ENCODE peak calls at places on chromosomes 12 and 14, in seven cellular contexts. H, D, E, P, V, U and Z are unnamed samples.

GRCh38 chr14:81414123-81414522 is 14.0 kb upstream of the STON2 start:
- DNase-seq in H (no peak), D (no peak), E (no peak), P (no peak), V (no peak), U (no peak), Z (no peak)

GRCh38 chr14:44961151-44961729 is 507 bp downstream of the KLHL28 start:
- DNase-seq in H (peak; percentile 82), D (peak; percentile 63), E (peak; percentile 72), P (peak; percentile 42), V (peak; percentile 67), U (peak; percentile 47), Z (peak; percentile 42)

GRCh38 chr12:80053048-80053790 is 46.1 kb upstream of the OTOGL start:
- DNase-seq in H (peak; percentile 93), D (peak; percentile 57), E (peak; percentile 23), P (peak; percentile 73), V (peak; percentile 50), U (peak; percentile 31), Z (peak; percentile 24)

GRCh38 chr12:121060149-121061001 is 21.3 kb upstream of the OASL start:
- DNase-seq in H (no peak), D (peak; percentile 37), E (peak; percentile 45), P (no peak), V (peak; percentile 63), U (no peak), Z (no peak)

GRCh38 chr14:105117257-105117646 is 51.3 kb downstream of the JAG2 start:
- DNase-seq in H (no peak), D (no peak), E (peak; percentile 18), P (no peak), V (no peak), U (no peak), Z (no peak)

GRCh38 chr14:74190910-74191575 is 48.2 kb upstream of the VSX2 start:
- DNase-seq in H (no peak), D (no peak), E (no peak), P (no peak), V (no peak), U (no peak), Z (no peak)

GRCh38 chr12:50637870-50638481 is 125.9 kb upstream of the ATF1 start:
- DNase-seq in H (no peak), D (no peak), E (no peak), P (no peak), V (no peak), U (no peak), Z (no peak)

GRCh38 chr14:22829661-22830328 is at the start of gene MRPL52:
- DNase-seq in H (peak; percentile 94), D (peak; percentile 92), E (peak; percentile 91), P (peak; percentile 85), V (peak; percentile 92), U (peak; percentile 87), Z (peak; percentile 82)

GRCh38 chr12:118102070-118102469 is 1.7 kb downstream of the VSIG10 start:
- DNase-seq in H (no peak), D (no peak), E (no peak), P (no peak), V (no peak), U (no peak), Z (no peak)

GRCh38 chr12:62799126-62799736 is 135.7 kb downstream of the PPM1H start:
- DNase-seq in H (no peak), D (peak; percentile 47), E (peak; percentile 30), P (peak; percentile 94), V (no peak), U (peak; percentile 35), Z (no peak)

GRCh38 chr14:96582995-96583394 is 80.8 kb downstream of the PAPOLA start:
- DNase-seq in H (no peak), D (no peak), E (no peak), P (no peak), V (no peak), U (no peak), Z (no peak)

GRCh38 chr14:103488960-103489359 is 33.7 kb downstream of the CKB start:
- DNase-seq in H (no peak), D (no peak), E (no peak), P (no peak), V (no peak), U (no peak), Z (no peak)

GRCh38 chr14:88245321-88245720 is 77.7 kb downstream of the KCNK10 start:
- DNase-seq in H (no peak), D (no peak), E (no peak), P (no peak), V (no peak), U (no peak), Z (no peak)

GRCh38 chr12:14664434-14665023 is 31.9 kb downstream of the GUCY2C start:
- DNase-seq in H (no peak), D (no peak), E (no peak), P (peak; percentile 74), V (no peak), U (no peak), Z (no peak)

GRCh38 chr14:95713596-95714371 is at the start of gene TCL1A:
- DNase-seq in H (no peak), D (no peak), E (no peak), P (no peak), V (no peak), U (no peak), Z (no peak)

GRCh38 chr12:94725375-94726168 is 75.2 kb upstream of the TMCC3 start:
- DNase-seq in H (no peak), D (no peak), E (peak; percentile 32), P (peak; percentile 31), V (no peak), U (no peak), Z (no peak)

GRCh38 chr14:63940387-63940786 is 87.6 kb downstream of the SYNE2 start:
- DNase-seq in H (no peak), D (no peak), E (no peak), P (no peak), V (no peak), U (no peak), Z (no peak)

GRCh38 chr12:65010437-65010836 is 110.7 kb downstream of the WIF1 start:
- DNase-seq in H (no peak), D (no peak), E (no peak), P (no peak), V (no peak), U (no peak), Z (no peak)

GRCh38 chr12:53232641-53233538 is 881 bp upstream of the RARG start:
- DNase-seq in H (peak; percentile 85), D (peak; percentile 61), E (peak; percentile 70), P (peak; percentile 48), V (peak; percentile 59), U (peak; percentile 74), Z (no peak)

GRCh38 chr14:32076278-32077080 is 625 bp upstream of the ARHGAP5 start:
- DNase-seq in H (peak; percentile 98), D (peak; percentile 97), E (peak; percentile 96), P (peak; percentile 89), V (peak; percentile 98), U (peak; percentile 95), Z (peak; percentile 93)

GRCh38 chr14:32472512-32473472 is 143.7 kb downstream of the AKAP6 start:
- DNase-seq in H (no peak), D (peak; percentile 21), E (no peak), P (no peak), V (no peak), U (peak; percentile 36), Z (peak; percentile 63)

GRCh38 chr12:57519758-57520007 is 631 bp downstream of the DDIT3 start:
- DNase-seq in H (no peak), D (no peak), E (no peak), P (no peak), V (no peak), U (peak; percentile 43), Z (no peak)

GRCh38 chr14:34012978-34013713 is 62.3 kb upstream of the EGLN3 start:
- DNase-seq in H (no peak), D (no peak), E (no peak), P (no peak), V (no peak), U (no peak), Z (no peak)

GRCh38 chr12:97308576-97309198 is 153.9 kb upstream of the RMST start:
- DNase-seq in H (no peak), D (no peak), E (no peak), P (peak; percentile 76), V (no peak), U (no peak), Z (no peak)

GRCh38 chr14:99236386-99237133 is 35.4 kb downstream of the BCL11B start:
- DNase-seq in H (no peak), D (no peak), E (no peak), P (no peak), V (no peak), U (no peak), Z (no peak)
- H3K4me1 ChIP-seq in H (peaks cover 2% of the 10 kb centered on the region), D (no peaks in the 10 kb centered on the region), E (peaks cover 4% of the 10 kb centered on the region), P (no peaks in the 10 kb centered on the region), V (no peaks in the 10 kb centered on the region), U (no peaks in the 10 kb centered on the region), Z (no peaks in the 10 kb centered on the region)

GRCh38 chr12:114687802-114688201 is 3.8 kb upstream of the TBX3 start:
- DNase-seq in H (no peak), D (no peak), E (no peak), P (no peak), V (no peak), U (no peak), Z (no peak)

GRCh38 chr12:114686421-114687268 is 2.7 kb upstream of the TBX3 start:
- DNase-seq in H (no peak), D (no peak), E (no peak), P (no peak), V (no peak), U (no peak), Z (no peak)

GRCh38 chr12:114688256-114688845 is 4.4 kb upstream of the TBX3 start:
- DNase-seq in H (no peak), D (no peak), E (no peak), P (no peak), V (no peak), U (no peak), Z (no peak)

GRCh38 chr12:114685869-114686268 is 1.9 kb upstream of the TBX3 start:
- DNase-seq in H (no peak), D (no peak), E (no peak), P (no peak), V (no peak), U (no peak), Z (no peak)

GRCh38 chr12:114687269-114687605 is 3.3 kb upstream of the TBX3 start:
- DNase-seq in H (no peak), D (no peak), E (no peak), P (no peak), V (no peak), U (no peak), Z (no peak)
- H3K4me3 ChIP-seq in H (no peak overlapping the region), D (no peak overlapping the region), E (no peak overlapping the region), P (no peak overlapping the region), V (no peak overlapping the region), U (no peak overlapping the region), Z (no peak overlapping the region)

GRCh38 chr14:60648934-60649814 is at the start of gene SIX1:
- DNase-seq in H (no peak), D (peak; percentile 36), E (peak; percentile 55), P (peak; percentile 61), V (peak; percentile 75), U (no peak), Z (peak; percentile 88)
- TF ChIP-seq POLR2A in H (no peak), D (no peak), E (no peak), P (peak; percentile 48), V (no peak), U (no peak), Z (peak; percentile 99)

DNA sequence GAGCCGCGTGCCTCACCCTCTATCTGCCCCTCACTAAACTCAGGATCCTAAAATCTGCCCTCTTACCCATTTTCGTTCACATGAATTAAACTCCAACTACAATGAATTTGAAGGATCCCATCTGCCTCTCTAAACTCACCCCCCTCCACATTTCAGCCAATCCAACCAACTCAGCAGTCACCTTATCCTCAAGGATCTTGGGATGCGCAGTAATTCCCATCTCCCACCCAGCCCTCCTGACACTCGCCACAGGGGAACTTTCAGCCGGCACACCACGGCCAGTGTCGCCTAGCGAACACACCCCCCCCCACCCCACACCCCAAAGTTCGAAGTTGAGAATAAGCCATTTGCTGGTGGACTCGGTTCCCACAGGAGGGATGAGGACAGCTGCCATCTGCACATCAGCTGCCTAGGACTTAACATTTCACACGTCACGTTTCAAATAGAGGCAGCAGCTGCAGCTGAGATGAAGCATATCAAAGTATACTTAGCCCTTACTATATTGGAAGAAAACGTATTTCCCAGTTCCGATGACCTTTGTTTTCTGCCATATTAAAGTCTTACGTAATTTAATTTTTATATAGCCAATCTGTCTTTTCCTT is 8.7 kb upstream of the SELPLG start:
- DNase-seq in H (no peak), D (no peak), E (no peak), P (no peak), V (peak; percentile 15), U (no peak), Z (no peak)
- H3K4me1 ChIP-seq in H (peaks cover 61% of the 10 kb centered on the region), D (peaks cover 78% of the 10 kb centered on the region), E (peaks cover 81% of the 10 kb centered on the region), P (peaks cover 40% of the 10 kb centered on the region), V (peaks cover 21% of the 10 kb centered on the region), U (no peaks in the 10 kb centered on the region), Z (peaks cover 43% of the 10 kb centered on the region)